ENCODE peak calls at places on chromosome X, in ten cellular contexts. Y, U, F, J, Q, X, O, I, H and R are unnamed samples.
A peak's percentile ranks its signal among the peaks of the same experiment; 100 is the strongest.

GRCh38 chrX:15298201-15298600 is 17.2 kb downstream of the ASB11 start:
- ATAC-seq in U (no peak), I (no peak), X (peak; percentile 44), F (no peak), Y (no peak), Q (no peak), J (no peak), O (no peak), H (no peak), R (no peak)

GRCh38 chrX:47200385-47201150 is 6.9 kb downstream of the UBA1 start:
- ATAC-seq in X (peak; percentile 85), Y (peak; percentile 62), U (no peak), H (no peak), Q (no peak), I (no peak), J (peak; percentile 34), O (peak; percentile 90), F (no peak), R (peak; percentile 37)

GRCh38 chrX:115948018-115948923 is 222.3 kb upstream of the AGTR2 start:
- ATAC-seq in U (no peak), F (no peak), I (no peak), H (no peak), O (no peak), Q (no peak), J (no peak), Y (no peak), X (no peak), R (peak; percentile 42)

GRCh38 chrX:2243913-2244460 is 256.8 kb downstream of the DHRSX start:
- ATAC-seq in O (no peak), Q (no peak), I (no peak), Y (peak; percentile 20), F (no peak), X (no peak), J (no peak), U (no peak), H (no peak), R (no peak)

GRCh38 chrX:68665502-68665901 is 18.0 kb downstream of the STARD8 start:
- ATAC-seq in U (no peak), H (no peak), Q (no peak), J (no peak), O (no peak), X (peak; percentile 66), I (no peak), F (no peak), Y (no peak), R (no peak)

GRCh38 chrX:120365320-120365719 is 3.4 kb downstream of the ATP1B4 start:
- ATAC-seq in F (peak; percentile 36), X (peak; percentile 74), Q (no peak), J (no peak), O (peak; percentile 77), I (no peak), H (no peak), U (peak; percentile 50), Y (peak; percentile 81), R (peak; percentile 76)

GRCh38 chrX:16185725-16186136 is 18.4 kb downstream of the MAGEB17 start:
- ATAC-seq in I (peak; percentile 60), Q (peak; percentile 77), J (peak; percentile 92), X (peak; percentile 45), F (peak; percentile 31), Y (peak; percentile 91), O (peak; percentile 88), H (peak; percentile 36), U (peak; percentile 45), R (peak; percentile 92)

GRCh38 chrX:55201930-55202579 is 18.1 kb upstream of the PAGE5 start:
- ATAC-seq in I (no peak), U (no peak), H (no peak), Q (no peak), J (no peak), X (no peak), Y (no peak), F (no peak), O (no peak), R (no peak)

GRCh38 chrX:67780694-67781109 is 236.9 kb downstream of the AR start:
- ATAC-seq in H (no peak), X (peak; percentile 95), J (peak; percentile 74), F (no peak), Q (peak; percentile 68), I (no peak), O (peak; percentile 62), Y (no peak), U (no peak), R (no peak)

GRCh38 chrX:111465664-111466063 is 45.8 kb upstream of the SERTM2 start:
- ATAC-seq in I (no peak), Q (no peak), F (no peak), O (no peak), X (no peak), U (no peak), J (no peak), Y (no peak), H (no peak), R (no peak)

GRCh38 chrX:53281321-53281822 is at the start of gene IQSEC2:
- ATAC-seq in X (peak; percentile 94), O (peak; percentile 89), I (no peak), H (no peak), Y (peak; percentile 84), J (peak; percentile 88), Q (no peak), F (no peak), U (no peak), R (peak; percentile 89)